ENCODE peak calls at places on chromosomes 3 and 15, in seven cellular contexts. M is sigmoid colon, X is A673, B is cardiac muscle cell, Q is heart right ventricle, L is tibial nerve, P is neuronal stem cell. K is an unnamed sample.
A peak's percentile ranks its signal among the peaks of the same experiment; 100 is the strongest.

GRCh38 chr3:89059201-89059600 is 48.2 kb upstream of the EPHA3 start:
- DNase-seq in M (no peak), X (peak; percentile 35), B (peak; percentile 38), Q (no peak), L (no peak), P (no peak), K (no peak)

GRCh38 chr15:99536422-99537033 is 29.3 kb upstream of the MEF2A start:
- DNase-seq in M (peak; percentile 71), X (no peak), B (peak; percentile 50), Q (peak; percentile 62), L (no peak), P (no peak), K (no peak)

GRCh38 chr3:8893001-8893400 is 70.3 kb downstream of the RAD18 start:
- DNase-seq in M (no peak), X (no peak), B (no peak), Q (no peak), L (no peak), P (no peak), K (no peak)

GRCh38 chr3:156751461-156752025 is 74.6 kb upstream of the LEKR1 start:
- DNase-seq in M (no peak), X (peak; percentile 92), B (peak; percentile 87), Q (peak; percentile 10), L (peak; percentile 14), P (no peak), K (no peak)

GRCh38 chr3:182544542-182544941 is 248.8 kb upstream of the ATP11B start:
- DNase-seq in M (no peak), X (no peak), B (no peak), Q (no peak), L (no peak), P (no peak), K (no peak)

GRCh38 chr3:113628316-113628715 is 68.1 kb downstream of the USF3 start:
- DNase-seq in M (no peak), X (no peak), B (no peak), Q (no peak), L (no peak), P (no peak), K (no peak)

GRCh38 chr15:25208735-25209134 is 230.1 kb downstream of the UBE3A start:
- DNase-seq in M (no peak), X (no peak), B (no peak), Q (no peak), L (no peak), P (no peak), K (no peak)

GRCh38 chr3:136931587-136931986 is 26.2 kb upstream of the IL20RB start:
- DNase-seq in M (no peak), X (no peak), B (no peak), Q (no peak), L (no peak), P (no peak), K (no peak)

GRCh38 chr3:53255775-53256703 is at the start of gene TKT:
- DNase-seq in M (peak; percentile 93), X (peak; percentile 81), B (peak; percentile 91), Q (peak; percentile 83), L (peak; percentile 77), P (peak; percentile 84), K (peak; percentile 73)

GRCh38 chr15:57329582-57330367 is 46.5 kb upstream of the CGNL1 start:
- DNase-seq in M (no peak), X (no peak), B (no peak), Q (no peak), L (no peak), P (no peak), K (no peak)

GRCh38 chr15:68408526-68408925 is 23.4 kb downstream of the ITGA11 start:
- DNase-seq in M (peak; percentile 40), X (no peak), B (no peak), Q (no peak), L (no peak), P (no peak), K (no peak)

GRCh38 chr3:59559721-59560514 is 510.1 kb upstream of the CFAP20DC start:
- DNase-seq in M (no peak), X (peak; percentile 10), B (peak; percentile 92), Q (no peak), L (no peak), P (no peak), K (peak; percentile 29)

GRCh38 chr15:62847900-62848489 is 194.6 kb upstream of the TPM1 start:
- DNase-seq in M (peak; percentile 90), X (peak; percentile 39), B (peak; percentile 61), Q (peak; percentile 74), L (peak; percentile 31), P (peak; percentile 32), K (peak; percentile 11)

GRCh38 chr3:197122394-197122793 is 92.8 kb upstream of the MELTF start:
- DNase-seq in M (no peak), X (no peak), B (no peak), Q (no peak), L (no peak), P (no peak), K (no peak)

GRCh38 chr3:179037361-179037760 is 34.2 kb downstream of the ZMAT3 start:
- DNase-seq in M (peak; percentile 83), X (peak; percentile 91), B (peak; percentile 85), Q (peak; percentile 58), L (peak; percentile 15), P (no peak), K (peak; percentile 79)

GRCh38 chr3:100277255-100277800 is 16.5 kb downstream of the TBC1D23 start:
- DNase-seq in M (no peak), X (no peak), B (peak; percentile 5), Q (no peak), L (no peak), P (no peak), K (no peak)

GRCh38 chr15:74595271-74595670 is 20.4 kb upstream of the CLK3 start:
- DNase-seq in M (no peak), X (no peak), B (no peak), Q (no peak), L (no peak), P (no peak), K (no peak)

GRCh38 chr3:187587012-187587544 is 83.1 kb downstream of the SST start:
- DNase-seq in M (no peak), X (no peak), B (no peak), Q (no peak), L (no peak), P (no peak), K (no peak)

DNA sequence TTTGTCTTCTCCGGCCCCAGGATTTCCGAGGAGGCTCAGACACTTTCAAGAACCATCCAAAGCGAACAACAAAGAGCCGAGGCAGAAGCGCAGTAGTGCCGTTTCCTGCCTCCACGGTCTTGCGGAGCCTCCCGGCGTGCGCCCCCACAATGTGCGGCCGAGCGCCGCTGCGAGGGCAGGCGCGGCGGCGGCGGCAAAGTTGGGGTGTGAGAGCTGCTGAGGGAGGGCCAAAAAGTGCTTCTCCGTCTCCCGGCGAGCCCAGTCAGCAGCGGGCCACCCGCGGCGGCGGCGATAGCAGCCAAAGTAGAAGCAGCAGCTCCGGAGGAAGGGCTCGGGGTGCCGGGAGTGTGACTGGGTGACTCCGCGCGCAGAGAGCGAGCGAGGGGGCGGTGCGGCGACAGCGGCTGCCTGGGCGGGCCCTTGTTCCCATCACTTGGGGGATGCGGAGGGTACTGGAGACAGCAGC is 749.1 kb downstream of the ROBO1 start:
- DNase-seq in M (peak; percentile 81), X (peak; percentile 87), B (peak; percentile 83), Q (peak; percentile 44), L (no peak), P (peak; percentile 49), K (no peak)
- H3K4me1 ChIP-seq in M (peaks cover 36% of the 10 kb centered on the region), X (peaks cover 34% of the 10 kb centered on the region), B (peaks cover 27% of the 10 kb centered on the region), Q (no peaks in the 10 kb centered on the region), L (no peaks in the 10 kb centered on the region), P (peaks cover 3% of the 10 kb centered on the region), K (no peaks in the 10 kb centered on the region)

GRCh38 chr3:98564282-98565005 is 29.0 kb downstream of the CPOX start:
- DNase-seq in M (no peak), X (no peak), B (no peak), Q (no peak), L (no peak), P (no peak), K (no peak)

GRCh38 chr3:98565237-98565643 is 28.2 kb downstream of the CPOX start:
- DNase-seq in M (no peak), X (no peak), B (no peak), Q (no peak), L (no peak), P (no peak), K (no peak)

GRCh38 chr3:98567646-98568280 is 25.6 kb downstream of the CPOX start:
- DNase-seq in M (no peak), X (no peak), B (no peak), Q (no peak), L (no peak), P (no peak), K (no peak)

GRCh38 chr3:98563661-98564281 is 29.6 kb downstream of the CPOX start:
- DNase-seq in M (no peak), X (no peak), B (peak; percentile 66), Q (no peak), L (no peak), P (no peak), K (peak; percentile 37)

DNA sequence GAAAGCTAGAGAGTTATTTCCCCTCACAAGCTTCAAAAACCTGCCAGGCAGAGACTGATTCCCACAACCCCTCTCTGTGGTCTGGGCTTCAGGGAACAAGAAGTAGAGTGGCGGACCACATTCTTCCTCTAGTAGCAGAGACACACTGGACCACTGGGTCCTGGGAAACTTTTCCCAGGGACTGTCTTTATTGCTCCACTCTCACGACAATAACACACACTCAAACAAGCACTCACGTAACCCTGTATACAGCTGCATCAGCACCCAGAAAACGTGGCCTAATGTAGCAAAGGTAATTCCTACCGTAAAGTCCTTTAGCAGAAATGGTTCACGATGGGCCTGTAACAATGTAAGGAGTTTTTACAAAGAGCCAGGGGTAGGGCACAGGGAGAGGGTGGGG is 27.6 kb downstream of the CPOX start:
- DNase-seq in M (no peak), X (no peak), B (no peak), Q (no peak), L (no peak), P (no peak), K (no peak)
- H3K4me1 ChIP-seq in M (no peaks in the 10 kb centered on the region), X (no peaks in the 10 kb centered on the region), B (no peaks in the 10 kb centered on the region), Q (no peaks in the 10 kb centered on the region), L (no peaks in the 10 kb centered on the region), P (no peaks in the 10 kb centered on the region), K (peaks cover 32% of the 10 kb centered on the region)

GRCh38 chr3:112499328-112499727 is at the start of gene BTLA:
- DNase-seq in M (no peak), X (no peak), B (no peak), Q (no peak), L (no peak), P (no peak), K (peak; percentile 65)

GRCh38 chr3:112497897-112498548 is 1.2 kb downstream of the BTLA start:
- DNase-seq in M (no peak), X (no peak), B (no peak), Q (no peak), L (no peak), P (no peak), K (no peak)

GRCh38 chr3:112503304-112503972 is 4.2 kb upstream of the BTLA start:
- DNase-seq in M (no peak), X (no peak), B (no peak), Q (no peak), L (no peak), P (no peak), K (no peak)

GRCh38 chr3:112498916-112499315 is 356 bp downstream of the BTLA start:
- DNase-seq in M (no peak), X (no peak), B (no peak), Q (no peak), L (no peak), P (no peak), K (no peak)

GRCh38 chr3:112500621-112501020 is 1.3 kb upstream of the BTLA start:
- DNase-seq in M (no peak), X (no peak), B (no peak), Q (no peak), L (no peak), P (peak; percentile 8), K (no peak)
- H3K4me1 ChIP-seq in M (no peaks in the 10 kb centered on the region), X (no peaks in the 10 kb centered on the region), B (no peaks in the 10 kb centered on the region), Q (no peaks in the 10 kb centered on the region), L (no peaks in the 10 kb centered on the region), P (no peaks in the 10 kb centered on the region), K (peaks cover 5% of the 10 kb centered on the region)

GRCh38 chr3:193782747-193783146 is 189.7 kb downstream of the OPA1 start:
- DNase-seq in M (no peak), X (peak; percentile 55), B (no peak), Q (no peak), L (no peak), P (no peak), K (no peak)
- H3K4me1 ChIP-seq in M (peaks cover 17% of the 10 kb centered on the region), X (peaks cover 79% of the 10 kb centered on the region), B (peaks cover 7% of the 10 kb centered on the region), Q (peaks cover 20% of the 10 kb centered on the region), L (peaks cover 6% of the 10 kb centered on the region), P (peaks cover 21% of the 10 kb centered on the region), K (no peaks in the 10 kb centered on the region)